ENCODE peak calls at places on chromosomes 13 and 19, in seven cellular contexts. J is aorta, Z is fibroblast of lung, V is psoas muscle, F is suprapubic skin, C is tibial nerve, Y is mesendoderm. U is an unnamed sample.

GRCh38 chr19:39448271-39448670 is 2.9 kb downstream of the SUPT5H start:
- DNase-seq in J (no peak), Z (no peak), V (no peak), F (no peak), C (no peak), Y (no peak), U (no peak)

GRCh38 chr19:33134571-33135041 is 2.7 kb downstream of the WDR88 start:
- DNase-seq in J (no peak), Z (no peak), V (no peak), F (no peak), C (no peak), Y (peak; percentile 41), U (peak; percentile 49)

GRCh38 chr19:17526922-17527321 is 15.5 kb downstream of the PGLS start:
- DNase-seq in J (no peak), Z (no peak), V (no peak), F (no peak), C (no peak), Y (no peak), U (peak; percentile 44)

GRCh38 chr13:99828114-99828513 is 143.5 kb downstream of the ZIC5 start:
- DNase-seq in J (no peak), Z (no peak), V (no peak), F (no peak), C (no peak), Y (no peak), U (no peak)

GRCh38 chr13:78993792-78994191 is 334.8 kb upstream of the OBI1 start:
- DNase-seq in J (no peak), Z (no peak), V (no peak), F (no peak), C (no peak), Y (no peak), U (no peak)

GRCh38 chr13:108812165-108812564 is 182.8 kb downstream of the MYO16 start:
- DNase-seq in J (no peak), Z (no peak), V (no peak), F (no peak), C (no peak), Y (no peak), U (no peak)

GRCh38 chr13:46039421-46040036 is 13.0 kb downstream of the ZC3H13 start:
- DNase-seq in J (no peak), Z (peak; percentile 86), V (no peak), F (no peak), C (no peak), Y (no peak), U (no peak)

GRCh38 chr19:45528149-45528743 is 21.0 kb downstream of the VASP start:
- DNase-seq in J (no peak), Z (peak; percentile 43), V (no peak), F (no peak), C (no peak), Y (peak; percentile 89), U (peak; percentile 36)

GRCh38 chr19:53872762-53873161 is 5.1 kb downstream of the MYADM start:
- DNase-seq in J (no peak), Z (no peak), V (no peak), F (no peak), C (no peak), Y (no peak), U (no peak)

GRCh38 chr19:2289714-2290435 is 7.9 kb upstream of the PEAK3 start:
- DNase-seq in J (peak; percentile 77), Z (no peak), V (peak; percentile 47), F (no peak), C (no peak), Y (no peak), U (peak; percentile 42)

GRCh38 chr13:86591862-86592261 is 792.6 kb upstream of the SLITRK6 start:
- DNase-seq in J (no peak), Z (peak; percentile 68), V (no peak), F (no peak), C (no peak), Y (no peak), U (no peak)

GRCh38 chr19:9934132-9934950 is 2.0 kb downstream of the OLFM2 start:
- DNase-seq in J (peak; percentile 70), Z (peak; percentile 66), V (peak; percentile 74), F (peak; percentile 90), C (peak; percentile 80), Y (peak; percentile 87), U (peak; percentile 77)

GRCh38 chr13:99323488-99323887 is 16.3 kb upstream of the GPR183 start:
- DNase-seq in J (no peak), Z (no peak), V (no peak), F (no peak), C (no peak), Y (no peak), U (no peak)

GRCh38 chr19:55546822-55547614 is 1.7 kb upstream of the SBK3 start:
- DNase-seq in J (peak; percentile 95), Z (peak; percentile 93), V (peak; percentile 86), F (no peak), C (peak; percentile 48), Y (no peak), U (peak; percentile 93)

GRCh38 chr19:18532208-18532890 is 10.5 kb upstream of the ELL start:
- DNase-seq in J (no peak), Z (no peak), V (no peak), F (no peak), C (no peak), Y (no peak), U (no peak)

GRCh38 chr19:11814707-11815050 is 606 bp downstream of the ZNF440 start:
- DNase-seq in J (no peak), Z (peak; percentile 52), V (no peak), F (no peak), C (no peak), Y (peak; percentile 38), U (no peak)

GRCh38 chr13:110894086-110894485 is 20.8 kb downstream of the ANKRD10 start:
- DNase-seq in J (no peak), Z (no peak), V (no peak), F (no peak), C (no peak), Y (no peak), U (no peak)

DNA sequence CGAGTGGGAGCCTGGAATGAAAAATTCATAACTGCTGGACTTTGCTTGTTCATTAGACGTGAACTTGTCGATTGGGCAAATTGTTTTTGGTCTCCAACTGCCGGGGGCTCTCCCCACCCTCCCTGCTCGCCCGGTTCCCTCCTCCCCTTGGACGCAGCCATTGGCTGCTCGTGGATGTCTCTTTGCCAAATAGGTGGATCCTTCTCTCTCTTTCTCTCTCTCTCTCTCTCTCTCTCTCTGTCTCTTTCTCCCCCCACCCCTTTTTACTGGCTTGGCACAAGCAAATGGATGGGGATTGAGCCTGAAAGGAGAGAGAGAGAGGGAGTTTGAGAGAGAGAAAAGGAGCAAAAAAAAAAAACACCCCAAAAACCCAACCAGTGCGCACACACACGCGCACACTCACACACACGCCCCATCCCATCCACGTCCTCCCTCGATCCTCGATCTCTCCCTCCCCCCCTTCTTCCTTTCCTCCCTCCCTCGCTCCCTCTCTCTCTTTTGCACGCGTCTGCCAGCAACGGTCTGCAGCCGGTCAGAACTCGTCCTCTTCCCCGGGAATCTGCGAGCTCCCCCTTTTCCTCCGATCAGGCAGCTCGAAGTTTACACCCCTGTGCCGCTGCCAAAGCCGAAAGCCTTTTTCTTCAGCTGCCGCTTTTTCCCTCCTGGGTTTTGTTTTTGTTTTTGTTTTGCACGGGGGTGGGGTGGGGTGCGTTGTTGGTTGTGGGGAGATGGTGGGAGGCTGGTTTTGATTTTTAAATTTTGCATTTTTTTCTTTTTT is 27.8 kb downstream of the NFIX start:
- DNase-seq in J (peak; percentile 91), Z (peak; percentile 98), V (peak; percentile 87), F (peak; percentile 95), C (peak; percentile 80), Y (peak; percentile 50), U (peak; percentile 94)
- H3K4me1 ChIP-seq in J (peaks cover 6% of the 10 kb centered on the region), Z (peaks cover 29% of the 10 kb centered on the region), V (peaks cover 88% of the 10 kb centered on the region), F (peaks cover 98% of the 10 kb centered on the region), C (peaks cover 92% of the 10 kb centered on the region), Y (no peaks in the 10 kb centered on the region), U (peaks cover 17% of the 10 kb centered on the region)

DNA sequence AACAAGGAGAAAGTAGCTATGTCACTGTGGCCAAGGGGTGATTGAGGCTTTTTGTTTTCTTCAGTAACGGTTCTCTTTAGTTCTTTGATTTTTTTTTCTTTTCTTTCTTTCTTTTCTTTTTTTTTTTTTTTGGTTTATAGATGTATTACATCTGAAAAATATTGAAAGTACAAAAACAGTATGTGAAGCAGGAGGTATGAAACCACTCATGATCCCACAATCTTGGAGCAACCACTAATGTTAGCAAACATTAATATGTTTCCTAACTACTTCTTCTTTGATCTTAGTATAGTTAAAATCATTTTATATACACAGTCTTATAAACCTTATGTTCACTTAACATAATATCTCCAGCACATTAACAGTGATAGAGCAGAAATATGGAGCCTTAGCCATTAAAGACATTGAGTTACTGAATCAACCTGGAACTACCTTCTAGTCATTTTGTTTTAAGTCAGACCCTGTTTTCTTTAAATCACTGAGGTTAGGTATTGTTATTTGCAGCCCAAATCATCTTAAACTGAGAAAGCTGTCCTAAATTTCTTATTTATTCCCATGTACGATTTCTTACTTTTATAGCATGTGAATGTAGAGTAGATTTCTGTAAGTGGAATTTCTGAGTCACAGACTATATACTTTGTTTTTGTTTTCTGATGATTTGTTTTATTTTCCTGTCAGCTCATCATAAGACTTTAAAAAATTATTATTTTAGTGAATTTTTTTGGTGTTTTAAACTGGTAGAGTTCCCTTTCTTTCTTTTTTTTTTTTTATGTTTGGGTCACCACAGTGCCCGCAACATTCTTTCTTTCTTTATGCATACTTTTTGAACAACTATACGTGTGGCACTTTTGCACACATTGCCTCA is 45.7 kb downstream of the WDFY2 start:
- DNase-seq in J (no peak), Z (no peak), V (no peak), F (no peak), C (no peak), Y (no peak), U (no peak)
- H3K4me3 ChIP-seq in J (no peak overlapping the region), Z (no peak overlapping the region), V (no peak overlapping the region), F (no peak overlapping the region), C (no peak overlapping the region), Y (no peak overlapping the region), U (no peak overlapping the region)

GRCh38 chr19:13169769-13170168 is 19.6 kb downstream of the IER2 start:
- DNase-seq in J (peak; percentile 66), Z (peak; percentile 44), V (no peak), F (no peak), C (no peak), Y (no peak), U (peak; percentile 43)
- H3K4me1 ChIP-seq in J (no peaks in the 10 kb centered on the region), Z (peaks cover 35% of the 10 kb centered on the region), V (peaks cover 18% of the 10 kb centered on the region), F (peaks cover 82% of the 10 kb centered on the region), C (peaks cover 40% of the 10 kb centered on the region), Y (peaks cover 10% of the 10 kb centered on the region), U (peaks cover 12% of the 10 kb centered on the region)

DNA sequence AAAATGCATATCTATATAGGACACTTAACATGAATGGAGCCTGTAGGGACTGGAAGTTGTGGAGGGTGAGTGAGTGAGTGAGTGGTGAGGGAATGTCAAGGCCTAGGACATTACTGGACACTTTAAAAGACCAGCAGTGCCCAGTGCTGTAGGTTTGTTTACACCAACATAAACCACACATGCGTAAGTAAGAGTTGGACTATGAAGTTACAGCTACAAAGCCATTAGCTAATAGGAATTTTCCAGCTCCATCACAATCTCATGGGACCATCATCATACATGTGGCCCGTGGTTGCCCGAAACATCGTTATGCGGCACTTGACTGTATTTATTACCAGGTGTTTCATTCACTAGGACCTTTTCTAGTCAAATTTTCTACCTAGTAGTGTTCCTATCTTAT is 49.2 kb downstream of the LATS2 start:
- DNase-seq in J (no peak), Z (peak; percentile 89), V (no peak), F (no peak), C (no peak), Y (no peak), U (no peak)
- H3K4me3 ChIP-seq in J (no peak overlapping the region), Z (no peak overlapping the region), V (no peak overlapping the region), F (no peak overlapping the region), C (no peak overlapping the region), Y (no peak overlapping the region), U (no peak overlapping the region)